ENCODE peak calls at places on chromosome 10, in four cellular contexts. B is GM12878, E is K562, G is SK-N-SH. T is an unnamed sample.

GRCh38 chr10:95183451-95184230 is 10.4 kb upstream of the ACSM6 start:
- DNase-seq in B (peak; percentile 27), E (peak; percentile 90), G (peak; percentile 96), T (no peak)

GRCh38 chr10:83007521-83007920 is 1131.8 kb upstream of the GHITM start:
- DNase-seq in B (no peak), E (no peak), G (no peak), T (no peak)

GRCh38 chr10:17214991-17215781 is 12.9 kb upstream of the VIM start:
- DNase-seq in B (no peak), E (no peak), G (no peak), T (no peak)

GRCh38 chr10:99395750-99396445 is 34.5 kb downstream of the GOT1 start:
- DNase-seq in B (no peak), E (no peak), G (no peak), T (peak; percentile 89)

GRCh38 chr10:97263971-97264370 is 28.5 kb downstream of the ARHGAP19 start:
- DNase-seq in B (no peak), E (no peak), G (no peak), T (no peak)

GRCh38 chr10:92131271-92131820 is 159.5 kb downstream of the CPEB3 start:
- DNase-seq in B (no peak), E (no peak), G (no peak), T (no peak)

GRCh38 chr10:15262036-15262713 is 93.7 kb upstream of the NMT2 start:
- DNase-seq in B (no peak), E (no peak), G (peak; percentile 43), T (peak; percentile 28)

GRCh38 chr10:110876000-110876399 is 4.3 kb downstream of the PDCD4 start:
- DNase-seq in B (no peak), E (no peak), G (no peak), T (no peak)

GRCh38 chr10:58797356-58797755 is 284.7 kb downstream of the BICC1 start:
- DNase-seq in B (no peak), E (no peak), G (no peak), T (no peak)

GRCh38 chr10:12720217-12720981 is 281.1 kb downstream of the CCDC3 start:
- DNase-seq in B (no peak), E (no peak), G (no peak), T (peak; percentile 76)

GRCh38 chr10:99854860-99855259 is 72.4 kb downstream of the ABCC2 start:
- DNase-seq in B (no peak), E (peak; percentile 16), G (peak; percentile 50), T (peak; percentile 41)

GRCh38 chr10:3357729-3358128 is 185.1 kb upstream of the PITRM1 start:
- DNase-seq in B (no peak), E (no peak), G (no peak), T (no peak)

GRCh38 chr10:123538401-123539320 is 127.5 kb upstream of the GPR26 start:
- DNase-seq in B (no peak), E (no peak), G (no peak), T (no peak)

GRCh38 chr10:102113261-102113955 is 6.8 kb downstream of the LDB1 start:
- DNase-seq in B (no peak), E (no peak), G (no peak), T (no peak)

GRCh38 chr10:74174533-74174932 is 23.5 kb downstream of the ADK start:
- DNase-seq in B (no peak), E (no peak), G (no peak), T (peak; percentile 25)

GRCh38 chr10:80272793-80273522 is 16.5 kb downstream of the MAT1A start:
- DNase-seq in B (no peak), E (peak; percentile 85), G (no peak), T (peak; percentile 92)

GRCh38 chr10:85611746-85612377 is 754.7 kb downstream of the GRID1 start:
- DNase-seq in B (no peak), E (no peak), G (no peak), T (no peak)

GRCh38 chr10:49161411-49161997 is 26.7 kb downstream of the TMEM273 start:
- DNase-seq in B (no peak), E (peak; percentile 74), G (no peak), T (no peak)

GRCh38 chr10:24277771-24278518 is 69.0 kb downstream of the KIAA1217 start:
- DNase-seq in B (no peak), E (no peak), G (no peak), T (no peak)

GRCh38 chr10:48459270-48460147 is 145.4 kb downstream of the ARHGAP22 start:
- DNase-seq in B (no peak), E (no peak), G (no peak), T (no peak)

GRCh38 chr10:23779287-23779686 is 340.4 kb downstream of the OTUD1 start:
- DNase-seq in B (no peak), E (no peak), G (no peak), T (no peak)

GRCh38 chr10:62708569-62708968 is 96.0 kb upstream of the ADO start:
- DNase-seq in B (peak; percentile 43), E (no peak), G (no peak), T (no peak)

GRCh38 chr10:117537904-117538524 is 4.5 kb upstream of the EMX2 start:
- DNase-seq in B (peak; percentile 16), E (no peak), G (no peak), T (no peak)

GRCh38 chr10:75283150-75284096 is 47.7 kb upstream of the COMTD1 start:
- DNase-seq in B (no peak), E (no peak), G (no peak), T (no peak)

GRCh38 chr10:5584895-5585516 is 60.2 kb downstream of the CALML3 start:
- DNase-seq in B (peak; percentile 41), E (no peak), G (no peak), T (peak; percentile 62)

GRCh38 chr10:73625004-73625883 is 16.0 kb downstream of the MYOZ1 start:
- DNase-seq in B (no peak), E (peak; percentile 72), G (peak; percentile 73), T (no peak)

GRCh38 chr10:44865289-44865671 is 45.9 kb upstream of the TMEM72 start:
- DNase-seq in B (no peak), E (no peak), G (no peak), T (no peak)

GRCh38 chr10:108849688-108850087 is 1073.6 kb downstream of the XPNPEP1 start:
- DNase-seq in B (no peak), E (no peak), G (no peak), T (no peak)

GRCh38 chr10:68560201-68560915 is at the start of gene TET1:
- DNase-seq in B (no peak), E (peak; percentile 90), G (peak; percentile 91), T (peak; percentile 64)

GRCh38 chr10:110437761-110438341 is 59.9 kb upstream of the DUSP5 start:
- DNase-seq in B (no peak), E (no peak), G (no peak), T (no peak)

GRCh38 chr10:48470893-48471805 is 133.7 kb downstream of the ARHGAP22 start:
- DNase-seq in B (no peak), E (peak; percentile 74), G (no peak), T (no peak)

GRCh38 chr10:33559105-33559504 is 224.6 kb upstream of the NRP1 start:
- DNase-seq in B (no peak), E (no peak), G (peak; percentile 14), T (no peak)

GRCh38 chr10:31962826-31963597 is 34.4 kb upstream of the ARHGAP12 start:
- DNase-seq in B (no peak), E (no peak), G (no peak), T (no peak)

GRCh38 chr10:31961264-31961663 is 32.6 kb upstream of the ARHGAP12 start:
- DNase-seq in B (no peak), E (no peak), G (no peak), T (no peak)

GRCh38 chr10:31963598-31963980 is 35.0 kb upstream of the ARHGAP12 start:
- DNase-seq in B (no peak), E (no peak), G (no peak), T (no peak)

GRCh38 chr10:31959461-31960173 is 31.0 kb upstream of the ARHGAP12 start:
- DNase-seq in B (no peak), E (no peak), G (no peak), T (peak; percentile 57)

GRCh38 chr10:31961675-31962074 is 33.0 kb upstream of the ARHGAP12 start:
- DNase-seq in B (no peak), E (no peak), G (no peak), T (no peak)
- TF ChIP-seq NFIC in B (no peak), E (no peak), G (no peak), T (no peak)

DNA sequence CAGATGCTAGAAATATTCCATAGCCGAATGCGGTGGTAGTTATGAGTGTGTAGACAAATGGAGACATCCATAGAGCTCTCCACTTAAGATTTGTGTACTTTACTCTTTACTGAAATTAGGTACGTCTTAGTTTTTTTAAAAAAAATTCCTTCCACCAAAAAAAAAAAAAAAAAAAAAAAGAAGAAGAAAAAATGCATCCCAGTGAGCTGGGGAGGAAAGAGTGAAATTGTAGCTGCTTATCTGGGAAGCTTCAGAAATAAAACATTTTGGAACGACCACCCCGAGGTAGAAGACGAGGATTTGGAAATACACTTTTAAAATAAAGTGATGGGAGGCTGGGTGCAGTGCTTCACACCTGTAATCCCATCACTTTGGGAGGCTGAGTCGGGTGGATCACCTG is 53.8 kb downstream of the RGS10 start:
- DNase-seq in B (no peak), E (no peak), G (no peak), T (no peak)
- TF ChIP-seq NFIC in B (no peak), E (no peak), G (no peak), T (no peak)

DNA sequence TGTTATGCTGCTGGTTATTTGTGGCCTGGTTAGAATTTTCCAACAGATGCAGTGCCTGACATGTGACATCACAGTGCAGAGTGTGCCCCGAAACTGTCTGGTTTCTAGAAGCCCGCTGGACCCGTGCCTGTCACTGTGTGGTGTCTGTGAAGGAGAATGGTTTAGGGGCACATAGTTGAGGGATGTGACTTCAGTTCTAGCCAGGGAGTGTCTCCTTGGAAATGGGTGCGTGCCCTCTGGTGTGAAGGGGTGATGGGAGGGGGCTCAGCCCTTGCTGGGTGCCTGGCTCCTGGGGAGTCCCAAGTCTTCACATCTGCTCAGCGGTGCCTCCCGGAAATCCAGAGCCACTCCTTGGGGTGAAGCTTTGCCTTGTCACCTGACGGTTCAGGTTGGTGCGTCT is 303.6 kb downstream of the GLRX3 start:
- DNase-seq in B (no peak), E (no peak), G (no peak), T (no peak)
- TF ChIP-seq NFIC in B (no peak), E (no peak), G (no peak), T (no peak)

DNA sequence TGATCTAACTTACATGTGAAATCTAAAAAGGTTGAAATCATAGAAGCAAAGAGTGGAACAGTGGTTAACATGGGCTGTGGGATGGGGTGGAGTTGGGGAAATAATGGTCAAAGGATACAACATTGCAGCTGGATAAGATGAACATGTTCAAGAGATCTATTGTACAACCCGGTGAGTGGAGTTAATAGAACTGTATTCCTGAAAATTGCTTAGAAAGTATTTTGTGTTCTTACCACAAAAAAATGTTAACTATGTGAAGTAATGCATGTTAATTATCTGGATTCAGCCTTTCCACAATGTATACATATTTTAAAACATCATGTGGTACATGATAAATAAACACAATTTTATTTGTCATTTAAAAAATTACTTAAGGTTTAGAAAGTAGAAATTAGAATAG is 271.0 kb upstream of the LRRTM3 start:
- DNase-seq in B (no peak), E (no peak), G (no peak), T (no peak)
- TF ChIP-seq NFIC in B (no peak), E (no peak), G (no peak), T (no peak)

GRCh38 chr10:87973635-87974034 is 110.2 kb downstream of the PTEN start:
- DNase-seq in B (no peak), E (no peak), G (no peak), T (no peak)
- TF ChIP-seq NFIC in B (no peak), E (no peak), G (no peak), T (no peak)

T was measured in HepG2.